ENCODE peak calls at places on chromosomes 2 and 18, in eight cellular contexts. I is AG04449, Z is germinal center, W is T-helper 2 cell, H is Kasumi-1, L is OCI-LY7, C is hepatic stellate cell, U is AG09309. Y is an unnamed sample.

GRCh38 chr2:240323601-240324291 is 111.7 kb upstream of the GPC1 start:
- DNase-seq in I (no peak), Z (no peak), W (no peak), H (no peak), L (no peak), C (no peak), U (no peak), Y (no peak)

GRCh38 chr2:25250331-25251031 is 82.1 kb upstream of the POMC start:
- DNase-seq in I (no peak), Z (no peak), W (no peak), H (no peak), L (no peak), C (no peak), U (peak), Y (peak)

GRCh38 chr2:176171331-176172006 is 14.4 kb downstream of the HOXD3 start:
- DNase-seq in I (no peak), Z (no peak), W (no peak), H (no peak), L (no peak), C (no peak), U (no peak), Y (no peak)

GRCh38 chr2:53452957-53453748 is 314.5 kb upstream of the CHAC2 start:
- DNase-seq in I (no peak), Z (no peak), W (no peak), H (no peak), L (no peak), C (no peak), U (no peak), Y (no peak)

GRCh38 chr2:168913171-168913484 is 12.0 kb downstream of the G6PC2 start:
- DNase-seq in I (no peak), Z (no peak), W (no peak), H (no peak), L (no peak), C (no peak), U (no peak), Y (no peak)

GRCh38 chr2:40201425-40201824 is 250.5 kb downstream of the SLC8A1 start:
- DNase-seq in I (no peak), Z (no peak), W (no peak), H (no peak), L (no peak), C (no peak), U (no peak), Y (peak)

GRCh38 chr2:8458461-8459459 is 223.1 kb upstream of the ID2 start:
- DNase-seq in I (no peak), Z (no peak), W (no peak), H (no peak), L (no peak), C (no peak), U (no peak), Y (no peak)

GRCh38 chr18:61929881-61930640 is 37.3 kb upstream of the RNF152 start:
- DNase-seq in I (no peak), Z (no peak), W (no peak), H (no peak), L (no peak), C (no peak), U (no peak), Y (no peak)

GRCh38 chr2:62966995-62967394 is 83.6 kb upstream of the OTX1 start:
- DNase-seq in I (no peak), Z (no peak), W (no peak), H (no peak), L (no peak), C (no peak), U (no peak), Y (no peak)

GRCh38 chr2:187576906-187577305 is 22.7 kb upstream of the TFPI start:
- DNase-seq in I (no peak), Z (no peak), W (no peak), H (no peak), L (no peak), C (no peak), U (no peak), Y (peak)

GRCh38 chr2:28746504-28747111 is 5.0 kb upstream of the PPP1CB start:
- DNase-seq in I (no peak), Z (no peak), W (no peak), H (no peak), L (no peak), C (no peak), U (no peak), Y (no peak)

GRCh38 chr2:180322781-180323180 is 315.7 kb upstream of the CWC22 start:
- DNase-seq in I (no peak), Z (no peak), W (no peak), H (no peak), L (no peak), C (no peak), U (no peak), Y (peak)

GRCh38 chr2:85133751-85134254 is 611 bp downstream of the TCF7L1 start:
- DNase-seq in I (no peak), Z (peak), W (no peak), H (no peak), L (no peak), C (peak), U (no peak), Y (peak)

GRCh38 chr2:186159101-186159500 is 327.0 kb upstream of the ZC3H15 start:
- DNase-seq in I (no peak), Z (no peak), W (no peak), H (no peak), L (no peak), C (no peak), U (no peak), Y (no peak)

GRCh38 chr18:38972571-38972970 is 1407.0 kb upstream of the CELF4 start:
- DNase-seq in I (no peak), Z (no peak), W (no peak), H (no peak), L (no peak), C (no peak), U (no peak), Y (peak)

GRCh38 chr2:122999823-123000222 is 1025.3 kb upstream of the CNTNAP5 start:
- DNase-seq in I (no peak), Z (no peak), W (no peak), H (no peak), L (no peak), C (no peak), U (no peak), Y (no peak)

GRCh38 chr18:57353940-57354461 is 1.6 kb downstream of the ST8SIA3 start:
- DNase-seq in I (no peak), Z (peak), W (no peak), H (no peak), L (no peak), C (peak), U (no peak), Y (peak)

GRCh38 chr2:134461511-134461910 is 207.6 kb downstream of the MGAT5 start:
- DNase-seq in I (no peak), Z (no peak), W (no peak), H (no peak), L (no peak), C (no peak), U (no peak), Y (peak)

GRCh38 chr2:105297211-105297610 is 32.3 kb downstream of the TGFBRAP1 start:
- DNase-seq in I (no peak), Z (no peak), W (no peak), H (no peak), L (no peak), C (no peak), U (no peak), Y (no peak)

GRCh38 chr2:12834239-12834638 is 117.5 kb downstream of the TRIB2 start:
- DNase-seq in I (no peak), Z (no peak), W (no peak), H (no peak), L (no peak), C (peak), U (no peak), Y (no peak)

GRCh38 chr2:160516547-160517365 is 23.1 kb upstream of the RBMS1 start:
- DNase-seq in I (no peak), Z (no peak), W (no peak), H (no peak), L (no peak), C (no peak), U (no peak), Y (peak)

GRCh38 chr2:237207641-237208040 is 122.0 kb downstream of the COPS8 start:
- DNase-seq in I (no peak), Z (no peak), W (no peak), H (no peak), L (no peak), C (peak), U (peak), Y (peak)

GRCh38 chr18:452801-453200 is 47.7 kb downstream of the COLEC12 start:
- DNase-seq in I (no peak), Z (no peak), W (no peak), H (peak), L (no peak), C (no peak), U (no peak), Y (no peak)

GRCh38 chr18:52340466-52341378 is 725 bp downstream of the DCC start:
- DNase-seq in I (no peak), Z (no peak), W (no peak), H (no peak), L (no peak), C (no peak), U (no peak), Y (no peak)

GRCh38 chr18:23629444-23629946 is 33.2 kb downstream of the ANKRD29 start:
- DNase-seq in I (no peak), Z (no peak), W (no peak), H (no peak), L (no peak), C (no peak), U (no peak), Y (no peak)

Y was measured in mesenchymal stem cell.